ENCODE peak calls at places on chromosomes 11 and 22, in nine cellular contexts. Y, F, V, N, L, O, D, I and M are unnamed samples.

GRCh38 chr11:113991170-113991569 is 16.3 kb downstream of the HTR3A start:
- DNase-seq in V (peak), L (no peak), N (no peak), F (no peak), I (no peak), D (no peak), Y (peak), O (no peak), M (no peak)

GRCh38 chr11:72280726-72281315 is 36.8 kb upstream of the PHOX2A start:
- DNase-seq in F (no peak), O (no peak), I (no peak), D (no peak), N (no peak), V (no peak), L (no peak), Y (no peak), M (no peak)

GRCh38 chr11:119056397-119056999 is 507 bp downstream of the HYOU1 start:
- DNase-seq in I (peak), D (no peak), O (no peak), N (peak), L (peak), Y (peak), F (no peak), V (peak), M (peak)

GRCh38 chr11:32333335-32333991 is 101.9 kb downstream of the WT1 start:
- DNase-seq in N (no peak), Y (no peak), V (no peak), O (no peak), I (peak), L (no peak), D (no peak), F (peak), M (peak)

GRCh38 chr22:37193629-37194191 is 5.7 kb upstream of the C1QTNF6 start:
- DNase-seq in O (no peak), V (peak), N (peak), L (no peak), I (no peak), Y (peak), D (no peak), F (peak), M (peak)

GRCh38 chr11:114159802-114160588 is 100.5 kb downstream of the ZBTB16 start:
- DNase-seq in F (peak), V (peak), Y (peak), N (peak), D (peak), O (peak), L (peak), I (peak), M (peak)

GRCh38 chr11:124086447-124086846 is 28.8 kb upstream of the VWA5A start:
- DNase-seq in V (no peak), F (no peak), N (no peak), D (no peak), I (no peak), Y (no peak), L (no peak), O (no peak), M (no peak)

GRCh38 chr11:117706322-117706814 is 90.6 kb downstream of the DSCAML1 start:
- DNase-seq in V (no peak), F (no peak), N (no peak), L (no peak), O (no peak), I (peak), D (no peak), Y (no peak), M (no peak)

GRCh38 chr11:86676533-86677154 is 4.2 kb upstream of the ME3 start:
- DNase-seq in O (no peak), Y (no peak), L (no peak), D (no peak), I (no peak), V (peak), N (peak), F (no peak), M (peak)

GRCh38 chr11:2268911-2269600 is 1.3 kb downstream of the ASCL2 start:
- DNase-seq in Y (no peak), I (peak), L (peak), O (no peak), N (no peak), V (peak), F (peak), D (no peak), M (peak)

GRCh38 chr22:43592470-43592869 is 180.7 kb downstream of the MPPED1 start:
- DNase-seq in N (no peak), D (no peak), I (no peak), L (no peak), F (no peak), O (no peak), V (no peak), Y (no peak), M (no peak)

GRCh38 chr22:30408388-30409101 is 11.7 kb downstream of the SEC14L2 start:
- DNase-seq in Y (no peak), L (no peak), F (no peak), I (no peak), N (no peak), V (peak), O (peak), D (no peak), M (no peak)

GRCh38 chr11:32885556-32885955 is 7.1 kb upstream of the QSER1 start:
- DNase-seq in O (no peak), F (no peak), L (no peak), I (no peak), Y (no peak), V (no peak), N (no peak), D (no peak), M (no peak)

GRCh38 chr22:20672732-20673131 is 101.2 kb upstream of the SERPIND1 start:
- DNase-seq in V (no peak), I (no peak), L (no peak), D (no peak), Y (no peak), O (no peak), F (no peak), N (no peak), M (no peak)

GRCh38 chr11:63614136-63614664 is at the start of gene PLAAT3:
- DNase-seq in V (peak), L (peak), F (peak), Y (peak), O (no peak), I (peak), N (peak), D (no peak), M (peak)

GRCh38 chr11:124233376-124233775 is 7.5 kb upstream of the OR8G1 start:
- DNase-seq in V (no peak), Y (no peak), O (no peak), F (no peak), N (no peak), D (no peak), I (no peak), L (no peak), M (no peak)

GRCh38 chr22:25008666-25009065 is 56.1 kb downstream of the KIAA1671 start:
- DNase-seq in V (no peak), L (no peak), D (peak), Y (no peak), I (no peak), F (no peak), N (no peak), O (no peak), M (no peak)

GRCh38 chr22:50201191-50202129 is 649 bp downstream of the SELENOO start:
- DNase-seq in L (no peak), D (no peak), V (peak), N (peak), Y (no peak), F (no peak), O (no peak), I (no peak), M (no peak)

GRCh38 chr11:62547691-62548281 is 1.2 kb upstream of the AHNAK start:
- DNase-seq in Y (no peak), O (no peak), F (peak), I (no peak), L (no peak), D (no peak), N (no peak), V (no peak), M (no peak)

GRCh38 chr22:49435596-49435995 is 392.1 kb downstream of the BRD1 start:
- DNase-seq in O (no peak), L (no peak), V (no peak), I (no peak), F (no peak), D (no peak), Y (no peak), N (no peak), M (no peak)

GRCh38 chr22:25420925-25421904 is 143.3 kb upstream of the GRK3 start:
- DNase-seq in Y (no peak), O (no peak), N (no peak), D (no peak), V (no peak), F (no peak), I (no peak), L (no peak), M (peak)

GRCh38 chr11:47518212-47518959 is 34.5 kb downstream of the CELF1 start:
- DNase-seq in N (no peak), L (no peak), V (peak), Y (no peak), O (no peak), D (no peak), I (no peak), F (no peak), M (no peak)

GRCh38 chr22:40407831-40408717 is 37.7 kb downstream of the SGSM3 start:
- DNase-seq in N (no peak), O (no peak), L (no peak), I (peak), Y (no peak), D (no peak), F (no peak), V (no peak), M (peak)

GRCh38 chr22:35628732-35629131 is 11.6 kb upstream of the MB start:
- DNase-seq in N (no peak), O (no peak), Y (no peak), L (no peak), V (no peak), F (no peak), I (no peak), D (no peak), M (no peak)

GRCh38 chr11:94834931-94835330 is 66.8 kb downstream of the AMOTL1 start:
- DNase-seq in Y (no peak), V (no peak), N (no peak), F (no peak), L (no peak), D (no peak), O (no peak), I (no peak), M (no peak)

GRCh38 chr22:42932857-42933782 is 76.0 kb upstream of the ARFGAP3 start:
- DNase-seq in F (no peak), Y (no peak), O (no peak), D (no peak), I (peak), L (no peak), V (peak), N (peak), M (peak)

GRCh38 chr22:18060646-18061620 is 16.9 kb upstream of the PEX26 start:
- DNase-seq in F (no peak), V (no peak), O (no peak), L (no peak), I (peak), D (peak), Y (no peak), N (no peak), M (no peak)

GRCh38 chr22:19745155-19746133 is 15.1 kb upstream of the TBX1 start:
- DNase-seq in I (no peak), L (no peak), N (no peak), O (no peak), F (no peak), Y (no peak), D (no peak), V (no peak), M (no peak)

GRCh38 chr11:105000167-105000566 is 22.8 kb downstream of the CASP5 start:
- DNase-seq in Y (no peak), I (no peak), F (no peak), N (peak), L (no peak), O (no peak), D (no peak), V (no peak), M (no peak)

GRCh38 chr11:46352063-46352841 is 5.0 kb downstream of the DGKZ start:
- DNase-seq in V (peak), N (peak), O (no peak), Y (no peak), F (peak), D (no peak), L (peak), I (peak), M (peak)

GRCh38 chr22:36305813-36306212 is 52.9 kb downstream of the APOL1 start:
- DNase-seq in O (no peak), Y (no peak), I (no peak), D (no peak), L (no peak), N (no peak), V (no peak), F (no peak), M (no peak)

GRCh38 chr11:33617672-33618362 is 82.8 kb downstream of the C11orf91 start:
- DNase-seq in I (no peak), F (no peak), D (no peak), N (no peak), L (no peak), V (no peak), O (no peak), Y (no peak), M (no peak)

GRCh38 chr11:72446929-72447753 is 12.8 kb upstream of the CLPB start:
- DNase-seq in L (no peak), F (no peak), V (peak), N (peak), I (no peak), O (no peak), Y (peak), D (no peak), M (peak)

GRCh38 chr11:63532799-63533475 is 3.7 kb upstream of the PLAAT4 start:
- DNase-seq in Y (no peak), N (no peak), L (no peak), I (no peak), O (no peak), F (no peak), V (no peak), D (no peak), M (no peak)

GRCh38 chr11:111635706-111636045 is 33.4 kb downstream of the SIK2 start:
- DNase-seq in N (no peak), L (no peak), I (no peak), O (no peak), V (peak), Y (no peak), D (no peak), F (peak), M (no peak)

GRCh38 chr22:47213571-47214230 is 451.3 kb downstream of the TBC1D22A start:
- DNase-seq in V (peak), Y (peak), F (no peak), D (no peak), L (peak), N (peak), I (no peak), O (no peak), M (peak)

GRCh38 chr22:36144886-36145541 is 15.5 kb downstream of the APOL3 start:
- DNase-seq in L (no peak), Y (peak), O (no peak), N (peak), F (peak), D (no peak), I (no peak), V (peak), M (peak)

GRCh38 chr11:14414470-14415461 is 55.8 kb upstream of the RRAS2 start:
- DNase-seq in Y (no peak), F (no peak), I (no peak), N (peak), L (peak), V (peak), D (no peak), O (no peak), M (peak)

GRCh38 chr11:102727890-102728289 is 3.1 kb upstream of the MMP8 start:
- DNase-seq in N (no peak), I (no peak), D (no peak), V (no peak), L (no peak), Y (no peak), O (no peak), F (no peak), M (no peak)

GRCh38 chr11:12534549-12534948 is 139.7 kb upstream of the TEAD1 start:
- DNase-seq in D (no peak), I (no peak), V (no peak), O (no peak), L (no peak), Y (no peak), N (no peak), F (no peak), M (no peak)
- TF ChIP-seq CTCF in D (no peak), I (no peak), V (no peak), O (no peak), L (no peak), Y (no peak), N (no peak), F (no peak), M (no peak)

DNA sequence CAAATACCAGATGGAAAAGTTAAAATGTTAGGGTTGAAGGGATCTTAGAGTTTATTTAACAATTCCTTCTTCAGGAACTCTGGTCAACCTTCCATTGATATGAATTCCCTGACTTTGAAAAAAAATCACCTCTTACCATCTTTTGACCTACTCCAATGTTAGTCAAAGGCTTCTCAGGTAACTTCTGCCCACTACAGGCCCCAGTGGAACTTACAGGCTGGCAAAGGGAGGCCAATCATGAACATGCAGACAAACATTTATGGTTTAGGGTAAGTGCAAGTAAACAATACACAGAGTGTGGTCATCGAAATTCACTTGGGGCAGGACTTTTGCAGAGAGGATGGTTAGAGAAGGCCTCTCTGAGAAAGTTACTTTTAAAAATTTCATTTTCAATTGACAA is 45.1 kb downstream of the SYN3 start:
- DNase-seq in O (no peak), N (no peak), I (no peak), Y (no peak), F (no peak), D (no peak), V (no peak), L (no peak), M (no peak)
- TF ChIP-seq CTCF in O (no peak), N (no peak), I (no peak), Y (no peak), F (no peak), D (peak), V (peak), L (no peak), M (no peak)

GRCh38 chr11:120112174-120112796 is 25.6 kb downstream of the TRIM29 start:
- DNase-seq in I (no peak), V (peak), O (no peak), L (no peak), Y (no peak), D (no peak), N (no peak), F (no peak), M (no peak)
- TF ChIP-seq CTCF in I (no peak), V (peak), O (no peak), L (no peak), Y (peak), D (no peak), N (no peak), F (no peak), M (no peak)

GRCh38 chr11:93563857-93564256 is 20.7 kb upstream of the SMCO4 start:
- DNase-seq in L (no peak), O (no peak), D (no peak), Y (no peak), F (no peak), I (no peak), N (no peak), V (no peak), M (no peak)
- TF ChIP-seq CTCF in L (no peak), O (no peak), D (no peak), Y (no peak), F (no peak), I (no peak), N (no peak), V (no peak), M (no peak)

DNA sequence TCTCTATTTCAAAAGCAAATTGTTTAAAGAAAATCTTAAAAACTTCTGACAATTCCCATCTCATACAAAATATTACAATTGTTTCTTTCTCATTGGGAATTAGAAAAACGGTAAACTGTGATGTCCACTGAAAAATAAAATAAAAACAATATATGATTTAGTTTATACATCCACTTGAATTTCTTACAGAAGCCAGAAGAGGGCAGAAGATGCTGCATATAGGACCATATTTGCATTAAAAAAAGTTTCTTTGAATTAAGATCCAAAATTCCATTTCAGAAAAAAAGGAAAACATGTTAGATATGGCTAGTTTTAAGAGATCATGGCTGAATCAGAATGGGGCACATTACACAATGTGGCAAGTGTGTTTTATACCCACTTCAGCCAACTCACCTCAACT is 39.3 kb upstream of the LRRC4C start:
- DNase-seq in L (no peak), D (no peak), N (peak), I (no peak), Y (no peak), F (no peak), O (no peak), V (no peak), M (no peak)
- TF ChIP-seq CTCF in L (no peak), D (peak), N (peak), I (peak), Y (peak), F (no peak), O (no peak), V (no peak), M (no peak)

GRCh38 chr11:65547446-65548125 is 10.6 kb downstream of the LTBP3 start:
- DNase-seq in I (no peak), D (no peak), O (no peak), L (no peak), N (no peak), V (no peak), F (no peak), Y (no peak), M (no peak)
- TF ChIP-seq CTCF in I (no peak), D (no peak), O (no peak), L (no peak), N (peak), V (no peak), F (no peak), Y (no peak), M (no peak)

GRCh38 chr11:1083621-1084551 is 9.2 kb downstream of the MUC2 start:
- DNase-seq in F (no peak), I (peak), O (no peak), V (no peak), D (no peak), Y (no peak), L (no peak), N (no peak), M (no peak)
- TF ChIP-seq CTCF in F (no peak), I (no peak), O (no peak), V (no peak), D (no peak), Y (no peak), L (no peak), N (no peak), M (no peak)